ENCODE peak calls at places on chromosome 4, in five cellular contexts. L is HepG2, I is H1, C is K562, B is GM12878. Q is an unnamed sample.

GRCh38 chr4:82201303-82201702 is 172.5 kb downstream of the HNRNPD start:
- DNase-seq in L (no peak), C (no peak), B (no peak), I (no peak), Q (no peak)

GRCh38 chr4:3732076-3733028 is 33.8 kb upstream of the ADRA2C start:
- DNase-seq in I (no peak), C (no peak), B (no peak), L (no peak), Q (no peak)

GRCh38 chr4:8175686-8176085 is 17.1 kb upstream of the ABLIM2 start:
- DNase-seq in B (no peak), L (no peak), I (no peak), C (no peak), Q (no peak)

GRCh38 chr4:113645771-113646455 is 115.6 kb downstream of the CAMK2D start:
- DNase-seq in I (peak), C (peak), B (no peak), L (peak), Q (no peak)

GRCh38 chr4:1792832-1793495 is at the start of gene FGFR3:
- DNase-seq in C (peak), L (peak), I (peak), B (no peak), Q (peak)

GRCh38 chr4:86554641-86555040 is 39.5 kb upstream of the PTPN13 start:
- DNase-seq in C (no peak), B (no peak), L (no peak), I (no peak), Q (no peak)

GRCh38 chr4:16579866-16580265 is 318.6 kb downstream of the LDB2 start:
- DNase-seq in B (no peak), I (no peak), C (no peak), L (no peak), Q (no peak)

GRCh38 chr4:84535901-84536300 is 36.8 kb upstream of the NKX6-1 start:
- DNase-seq in L (no peak), B (no peak), I (no peak), C (no peak), Q (no peak)

GRCh38 chr4:7186081-7186480 is 6.3 kb upstream of the SORCS2 start:
- DNase-seq in I (no peak), B (no peak), C (peak), L (peak), Q (no peak)

GRCh38 chr4:26145212-26145611 is 175.6 kb upstream of the RBPJ start:
- DNase-seq in I (no peak), B (no peak), C (no peak), L (peak), Q (no peak)

GRCh38 chr4:186192068-186192751 is 843 bp downstream of the CYP4V2 start:
- DNase-seq in B (no peak), L (peak), C (no peak), I (no peak), Q (no peak)

GRCh38 chr4:83010111-83010521 is 507 bp downstream of the LIN54 start:
- DNase-seq in I (no peak), C (peak), L (no peak), B (no peak), Q (no peak)

GRCh38 chr4:73675623-73676022 is 55.4 kb upstream of the RASSF6 start:
- DNase-seq in I (no peak), B (no peak), L (no peak), C (peak), Q (no peak)

GRCh38 chr4:173528378-173529321 is 1.4 kb downstream of the HAND2 start:
- DNase-seq in C (no peak), B (no peak), L (no peak), I (no peak), Q (no peak)

GRCh38 chr4:53734584-53735363 is 143.5 kb upstream of the LNX1 start:
- DNase-seq in C (no peak), B (no peak), L (no peak), I (no peak), Q (no peak)

GRCh38 chr4:173135241-173135847 is 33.3 kb upstream of the GALNT7 start:
- DNase-seq in I (no peak), B (no peak), L (no peak), C (no peak), Q (no peak)

GRCh38 chr4:68466751-68467150 is 19.5 kb downstream of the TMPRSS11E start:
- DNase-seq in I (no peak), C (no peak), B (no peak), L (no peak), Q (no peak)

GRCh38 chr4:68465058-68465457 is 17.8 kb downstream of the TMPRSS11E start:
- DNase-seq in L (no peak), I (no peak), B (no peak), C (no peak), Q (no peak)

GRCh38 chr4:68461790-68462189 is 14.5 kb downstream of the TMPRSS11E start:
- DNase-seq in B (no peak), C (no peak), I (no peak), L (no peak), Q (no peak)

GRCh38 chr4:68466185-68466584 is 18.9 kb downstream of the TMPRSS11E start:
- DNase-seq in B (no peak), L (no peak), C (no peak), I (no peak), Q (no peak)

DNA sequence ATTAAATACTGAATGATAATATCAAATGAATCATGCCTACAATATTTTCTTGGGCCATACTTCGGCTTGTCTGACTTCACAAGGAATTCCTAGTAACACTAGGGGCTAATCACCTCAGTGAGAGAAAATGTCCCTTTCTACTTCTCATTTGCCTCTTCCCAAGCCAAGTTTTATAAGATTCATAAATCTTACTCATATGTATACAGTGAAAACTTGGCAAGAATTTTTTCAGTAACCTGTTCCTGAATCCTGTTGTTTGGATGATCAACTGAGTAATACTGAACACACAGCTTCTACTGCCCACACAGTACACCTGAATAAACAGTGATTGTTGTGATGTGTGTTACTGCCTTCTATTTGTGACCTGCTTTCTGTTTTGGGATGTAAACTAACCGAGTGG is 16.5 kb downstream of the TMPRSS11E start:
- DNase-seq in B (no peak), I (no peak), C (no peak), L (no peak), Q (no peak)
- TF ChIP-seq TAF1 in B (no peak), I (no peak), C (no peak), L (no peak), Q (no peak)

DNA sequence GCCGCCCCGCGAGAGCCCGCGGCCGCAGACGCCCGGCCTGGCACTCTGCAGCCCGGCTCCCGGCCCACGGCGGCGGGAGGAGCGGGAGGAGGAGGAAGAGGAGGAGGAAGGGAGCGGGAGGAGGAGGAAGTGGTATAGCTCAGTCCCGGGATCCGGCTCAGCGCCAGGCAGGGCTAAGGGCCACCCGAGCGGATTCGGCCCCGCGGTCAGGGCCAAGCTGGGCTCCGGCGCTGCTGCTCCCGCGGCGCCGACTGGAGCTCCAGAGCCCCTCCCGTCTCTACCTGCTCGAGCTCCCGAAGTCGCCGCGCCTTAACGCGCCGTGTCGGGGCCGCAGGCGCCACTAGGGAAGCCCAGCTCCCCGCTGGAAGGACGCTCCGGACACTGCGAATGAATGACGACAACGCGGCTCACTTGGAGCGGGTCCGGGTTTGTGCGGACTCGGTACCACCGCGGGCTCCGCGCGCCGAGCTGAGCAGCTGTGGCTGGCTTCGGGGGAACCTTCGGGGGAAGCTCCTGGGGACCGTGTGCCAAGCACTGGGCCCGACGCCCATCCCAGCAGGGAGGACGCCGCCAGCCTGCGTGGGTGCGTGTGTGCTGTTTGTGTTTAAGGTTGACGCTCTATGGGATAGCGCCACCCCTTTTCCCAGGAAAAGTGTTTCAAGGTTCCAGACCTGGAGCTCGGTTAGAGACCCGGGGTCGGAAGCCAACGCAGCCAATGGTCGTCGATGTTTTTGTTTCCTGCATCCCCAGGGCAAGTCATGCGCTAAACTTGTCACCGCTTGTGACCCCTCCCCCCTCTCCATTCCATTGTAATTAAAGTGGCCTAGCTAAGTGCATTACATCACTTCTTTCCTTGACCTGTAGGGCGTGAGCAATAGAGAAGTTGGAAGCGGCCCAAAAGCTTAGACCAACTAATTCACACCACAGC is at the start of gene TBC1D9:
- DNase-seq in B (peak), L (peak), I (peak), C (no peak), Q (peak)
- TF ChIP-seq POLR2A in B (peak), L (peak), I (peak), C (no peak), Q (no peak)

GRCh38 chr4:140296335-140296753 is 77.1 kb upstream of the SCOC start:
- DNase-seq in B (no peak), L (peak), I (no peak), C (no peak), Q (no peak)
- TF ChIP-seq TAF1 in B (no peak), L (no peak), I (no peak), C (no peak), Q (no peak)

DNA sequence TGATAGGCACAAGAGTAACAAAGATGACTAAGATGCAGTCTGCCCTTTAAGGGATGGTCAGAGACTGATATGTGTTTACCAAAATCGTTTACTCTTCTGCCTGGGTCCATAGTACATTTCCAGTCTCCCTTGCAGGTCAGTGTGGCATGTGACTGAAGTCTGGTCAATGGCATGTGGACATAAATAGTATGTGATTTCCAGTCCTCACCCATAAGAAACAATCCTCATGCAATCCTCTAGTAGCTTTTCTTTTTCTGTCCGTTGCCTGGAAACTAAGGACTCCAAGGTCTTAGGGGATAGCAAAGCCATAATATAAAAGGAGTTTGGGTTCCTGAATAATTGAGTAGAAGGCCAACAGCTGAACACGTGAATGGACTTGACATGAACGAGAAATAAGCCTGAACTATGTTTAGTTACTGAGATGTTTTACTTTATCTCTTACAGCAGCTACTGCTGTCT is 1.1 kb downstream of the SLC9B2 start:
- DNase-seq in C (peak), B (no peak), L (peak), I (no peak), Q (no peak)
- TF ChIP-seq POLR2A in C (no peak), B (no peak), L (peak), I (no peak), Q (no peak)

GRCh38 chr4:158190736-158191135 is 17.9 kb upstream of the GASK1B start:
- DNase-seq in B (no peak), I (no peak), L (no peak), C (no peak), Q (no peak)

GRCh38 chr4:158189409-158189808 is 16.6 kb upstream of the GASK1B start:
- DNase-seq in L (no peak), B (no peak), C (no peak), I (no peak), Q (no peak)

GRCh38 chr4:158192439-158193158 is 17.7 kb upstream of the TMEM144 start:
- DNase-seq in I (no peak), C (no peak), B (no peak), L (no peak), Q (no peak)

GRCh38 chr4:158195297-158195696 is 15.0 kb upstream of the TMEM144 start:
- DNase-seq in B (no peak), I (no peak), C (no peak), L (no peak), Q (no peak)

DNA sequence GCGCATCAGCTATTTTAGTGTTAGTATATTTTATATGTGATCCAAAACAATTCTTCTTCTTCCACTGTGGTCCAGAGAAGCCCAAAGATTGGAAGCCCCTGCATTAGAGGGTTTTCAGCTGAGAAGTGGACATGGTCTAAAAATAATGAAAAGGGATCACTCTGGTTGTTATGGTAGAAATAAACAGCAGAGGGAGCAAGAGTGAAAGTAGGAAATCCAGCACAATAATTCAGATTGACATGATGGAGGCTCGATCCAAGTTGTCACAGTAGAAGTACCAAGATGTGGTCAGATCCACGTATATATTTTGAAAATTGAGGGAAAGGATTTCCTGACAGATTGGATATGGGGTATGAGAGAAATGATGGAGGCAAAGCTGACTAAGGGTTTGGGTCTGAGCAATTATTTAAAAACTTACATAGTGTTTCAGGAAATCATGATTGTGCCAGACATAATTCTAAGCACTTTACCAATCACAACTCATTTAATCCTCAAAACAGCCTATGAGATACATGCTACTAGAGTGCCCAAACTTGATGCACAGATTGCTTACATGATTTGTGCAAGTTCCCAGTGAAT is 17.0 kb upstream of the TMEM144 start:
- DNase-seq in L (peak), C (peak), I (no peak), B (no peak), Q (no peak)
- TF ChIP-seq TAF1 in L (no peak), C (no peak), I (no peak), B (no peak), Q (no peak)

GRCh38 chr4:55765070-55765469 is 54.5 kb upstream of the EXOC1L start:
- DNase-seq in C (no peak), B (no peak), L (no peak), I (no peak), Q (no peak)
- TF ChIP-seq POLR2A in C (no peak), B (no peak), L (no peak), I (no peak), Q (no peak)

GRCh38 chr4:10232114-10232513 is 115.5 kb upstream of the WDR1 start:
- DNase-seq in I (no peak), B (no peak), L (no peak), C (no peak), Q (no peak)
- TF ChIP-seq TAF1 in I (no peak), B (no peak), L (no peak), C (no peak), Q (no peak)